ENCODE peak calls at places on chromosomes 5 and 9, in five cellular contexts. R is fibroblast of lung, X is HCT116, C is K562, U is GM23248. K is an unnamed sample.

GRCh38 chr9:28444637-28445036 is 871.4 kb upstream of the C9orf72 start:
- DNase-seq in C (no peak), X (no peak), R (no peak), U (no peak), K (no peak)

GRCh38 chr5:142584843-142585242 is 101.0 kb downstream of the FGF1 start:
- DNase-seq in R (no peak), X (no peak), U (peak; percentile 67), C (no peak), K (no peak)

GRCh38 chr5:180803181-180804128 is 849 bp upstream of the MGAT1 start:
- DNase-seq in R (no peak), X (no peak), C (peak; percentile 64), U (peak; percentile 70), K (peak; percentile 60)

GRCh38 chr5:142506756-142507155 is 179.1 kb downstream of the FGF1 start:
- DNase-seq in U (peak; percentile 41), C (no peak), X (no peak), R (peak; percentile 32), K (no peak)

GRCh38 chr9:122827759-122828090 is 663 bp downstream of the PDCL start:
- DNase-seq in U (peak; percentile 74), R (no peak), C (no peak), X (no peak), K (peak; percentile 46)

GRCh38 chr9:35871514-35871913 is 1.3 kb upstream of the OR13J1 start:
- DNase-seq in R (no peak), X (no peak), C (no peak), U (no peak), K (no peak)

GRCh38 chr9:115739096-115739875 is 414.3 kb upstream of the PAPPA start:
- DNase-seq in C (no peak), R (no peak), U (peak; percentile 0), X (no peak), K (no peak)

GRCh38 chr5:82909816-82910215 is 167.4 kb downstream of the TMEM167A start:
- DNase-seq in U (no peak), X (no peak), C (no peak), R (no peak), K (no peak)

GRCh38 chr5:150350524-150351344 is 6.8 kb upstream of the TCOF1 start:
- DNase-seq in R (peak; percentile 83), X (peak; percentile 76), U (peak; percentile 85), C (peak; percentile 81), K (peak; percentile 84)

GRCh38 chr5:172361566-172362238 is 78.1 kb upstream of the UBTD2 start:
- DNase-seq in C (no peak), U (peak; percentile 99), R (peak; percentile 99), X (peak; percentile 48), K (no peak)

GRCh38 chr9:112380771-112381181 is 868 bp downstream of the HSDL2 start:
- DNase-seq in C (no peak), X (no peak), U (peak; percentile 48), R (peak; percentile 43), K (peak; percentile 80)

GRCh38 chr9:135949666-135950134 is 11.5 kb downstream of the UBAC1 start:
- DNase-seq in C (no peak), R (no peak), U (no peak), X (no peak), K (no peak)

GRCh38 chr9:126752881-126753670 is 51.8 kb upstream of the ZBTB43 start:
- DNase-seq in U (no peak), R (no peak), C (no peak), X (no peak), K (no peak)

GRCh38 chr5:175047048-175047447 is 322.7 kb downstream of the MSX2 start:
- DNase-seq in R (no peak), X (no peak), C (no peak), U (no peak), K (no peak)

DNA sequence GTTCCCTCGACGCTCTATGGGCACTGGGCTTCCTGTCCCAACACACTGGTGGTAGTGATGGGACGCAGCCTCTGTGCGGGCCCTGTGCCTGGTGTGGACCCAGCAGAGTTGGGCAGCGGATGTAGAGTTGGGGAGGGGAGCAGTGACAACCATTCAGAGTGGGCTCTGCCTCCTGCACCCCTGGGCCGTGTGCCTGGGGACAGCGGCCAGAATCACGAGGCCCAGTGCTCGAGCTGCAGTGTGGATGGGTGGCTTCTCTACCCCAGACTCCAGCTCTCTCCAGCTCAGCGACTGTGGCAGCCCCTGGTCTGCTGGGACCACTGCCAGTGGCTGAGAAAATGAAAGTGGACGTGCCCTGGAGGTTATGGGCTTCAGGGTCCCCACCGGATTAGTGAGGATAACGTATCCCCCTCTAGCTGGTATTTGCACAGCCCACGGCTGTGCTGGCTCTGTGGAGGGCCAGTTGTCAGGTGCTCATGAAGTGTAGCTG is 18.6 kb downstream of the RXRA start:
- DNase-seq in C (no peak), U (no peak), X (no peak), R (no peak), K (no peak)
- H3K4me3 ChIP-seq in C (no peak overlapping the region), U (no peak overlapping the region), X (no peak overlapping the region), R (no peak overlapping the region), K (no peak overlapping the region)

GRCh38 chr9:37287317-37287716 is 135.2 kb upstream of the GRHPR start:
- DNase-seq in R (no peak), U (no peak), C (no peak), X (no peak), K (no peak)

GRCh38 chr9:37283730-37284235 is 138.7 kb upstream of the GRHPR start:
- DNase-seq in X (no peak), R (peak; percentile 71), C (no peak), U (peak; percentile 52), K (peak; percentile 83)

GRCh38 chr9:37281541-37281940 is 141.0 kb upstream of the GRHPR start:
- DNase-seq in C (no peak), U (no peak), X (no peak), R (no peak), K (no peak)

GRCh38 chr9:37286530-37287175 is 135.8 kb upstream of the GRHPR start:
- DNase-seq in C (no peak), R (no peak), X (no peak), U (no peak), K (no peak)

GRCh38 chr9:37284631-37285030 is 137.9 kb upstream of the GRHPR start:
- DNase-seq in U (peak; percentile 54), X (no peak), C (no peak), R (peak; percentile 62), K (peak; percentile 79)
- H3K9ac ChIP-seq in U (no peak overlapping the region), X (no peak overlapping the region), C (no peak overlapping the region), R (no peak overlapping the region), K (peak overlapping the region; percentile 54)

GRCh38 chr9:114691046-114691955 is 9.3 kb upstream of the TEX48 start:
- DNase-seq in X (peak; percentile 85), U (peak; percentile 95), R (peak; percentile 75), C (no peak), K (no peak)

GRCh38 chr9:114693248-114693895 is 11.4 kb upstream of the TEX48 start:
- DNase-seq in C (no peak), U (no peak), X (no peak), R (no peak), K (no peak)

GRCh38 chr9:114690308-114690707 is 8.3 kb upstream of the TEX48 start:
- DNase-seq in X (no peak), U (no peak), R (no peak), C (no peak), K (no peak)

GRCh38 chr9:114689813-114690212 is 7.8 kb upstream of the TEX48 start:
- DNase-seq in U (no peak), R (no peak), X (no peak), C (no peak), K (no peak)

GRCh38 chr9:114691956-114692295 is 9.9 kb upstream of the TEX48 start:
- DNase-seq in C (no peak), X (no peak), U (no peak), R (no peak), K (no peak)
- H3K4me2 ChIP-seq in C (no peak overlapping the region), X (peak overlapping the region; percentile 85), U (peak overlapping the region; percentile 74), R (no peak overlapping the region), K (no peak overlapping the region)

GRCh38 chr5:115977988-115978387 is 15.7 kb downstream of the LVRN start:
- DNase-seq in R (peak; percentile 86), C (no peak), U (peak; percentile 89), X (no peak), K (no peak)
- H3K4me3 ChIP-seq in R (no peak overlapping the region), C (no peak overlapping the region), U (peak overlapping the region; percentile 47), X (no peak overlapping the region), K (no peak overlapping the region)